ENCODE peak calls at places on chromosomes 5 and 9, in four cellular contexts. J is activated CD8-positive, alpha-beta T cell treated with anti-CD3 and anti-CD28 coated beads for 36 hours; V is GM10248; U is endothelial cell of umbilical vein. E is an unnamed sample.

GRCh38 chr5:120624021-120624563 is 160.0 kb downstream of the PRR16 start:
- DNase-seq in V (no peak), U (no peak), J (no peak), E (no peak)

GRCh38 chr5:21792736-21793135 is 1060.4 kb downstream of the CDH12 start:
- DNase-seq in V (no peak), J (no peak), U (no peak), E (no peak)

GRCh38 chr9:87068177-87068845 is 121.0 kb upstream of the GAS1 start:
- DNase-seq in U (no peak), V (no peak), J (no peak), E (no peak)

GRCh38 chr9:130498298-130498917 is 53.6 kb downstream of the ASS1 start:
- DNase-seq in J (peak; percentile 28), U (no peak), V (no peak), E (no peak)

GRCh38 chr5:6573651-6574101 is 59.2 kb downstream of the NSUN2 start:
- DNase-seq in U (no peak), J (no peak), V (no peak), E (no peak)

GRCh38 chr5:6373081-6373846 is 5.1 kb downstream of the MED10 start:
- DNase-seq in V (no peak), U (peak; percentile 20), J (no peak), E (no peak)

GRCh38 chr5:150180241-150181027 is 9.4 kb upstream of the SLC6A7 start:
- DNase-seq in J (no peak), U (no peak), V (no peak), E (no peak)

GRCh38 chr5:69007726-69008368 is 86.0 kb upstream of the SLC30A5 start:
- DNase-seq in U (peak; percentile 36), V (peak; percentile 65), J (peak; percentile 87), E (peak; percentile 69)

GRCh38 chr9:125393426-125393825 is 131.8 kb downstream of the GAPVD1 start:
- DNase-seq in V (no peak), U (no peak), J (no peak), E (no peak)

GRCh38 chr5:3027866-3028635 is 276.6 kb upstream of the IRX2 start:
- DNase-seq in J (no peak), U (no peak), V (no peak), E (no peak)

GRCh38 chr5:90866915-90867715 is 308.5 kb downstream of the ADGRV1 start:
- DNase-seq in V (no peak), U (peak; percentile 75), J (no peak), E (no peak)

GRCh38 chr9:13588151-13589043 is 308.9 kb upstream of the MPDZ start:
- DNase-seq in U (peak; percentile 78), J (no peak), V (no peak), E (no peak)

GRCh38 chr9:89179920-89180667 is 1.5 kb upstream of the SHC3 start:
- DNase-seq in J (peak; percentile 80), V (no peak), U (peak; percentile 97), E (no peak)

GRCh38 chr9:112378441-112379176 is 1.3 kb upstream of the HSDL2 start:
- DNase-seq in J (peak; percentile 54), V (no peak), U (peak; percentile 16), E (no peak)

GRCh38 chr5:173830421-173830820 is 57.7 kb upstream of the CPEB4 start:
- DNase-seq in V (no peak), J (no peak), U (no peak), E (no peak)

GRCh38 chr9:79858509-79858908 is 286.7 kb downstream of the TLE4 start:
- DNase-seq in J (peak; percentile 6), U (peak; percentile 4), V (no peak), E (no peak)

GRCh38 chr5:79567926-79568549 is 44.2 kb upstream of the TENT2 start:
- DNase-seq in J (no peak), U (no peak), V (no peak), E (no peak)

GRCh38 chr5:133952729-133953567 is 15.5 kb downstream of the C5orf15 start:
- DNase-seq in U (peak; percentile 74), J (no peak), V (no peak), E (no peak)

GRCh38 chr9:79395691-79396558 is 175.8 kb upstream of the TLE4 start:
- DNase-seq in J (no peak), U (no peak), V (no peak), E (no peak)

GRCh38 chr5:142235050-142235797 is 89.6 kb downstream of the SPRY4 start:
- DNase-seq in J (peak; percentile 58), U (peak; percentile 65), V (no peak), E (no peak)

GRCh38 chr9:38016375-38017120 is 52.5 kb downstream of the SHB start:
- DNase-seq in V (no peak), U (no peak), J (no peak), E (no peak)

GRCh38 chr5:179385892-179386291 is 40.6 kb upstream of the ADAMTS2 start:
- DNase-seq in U (no peak), V (no peak), J (no peak), E (no peak)

GRCh38 chr9:14211564-14211963 is 102.4 kb downstream of the NFIB start:
- DNase-seq in U (peak; percentile 49), V (no peak), J (no peak), E (no peak)

GRCh38 chr5:140357731-140358093 is 2.3 kb upstream of the SLC4A9 start:
- DNase-seq in J (peak; percentile 88), V (peak; percentile 90), U (peak; percentile 88), E (peak; percentile 86)

GRCh38 chr9:23050548-23050947 is 603.9 kb downstream of the DMRTA1 start:
- DNase-seq in U (no peak), J (no peak), V (no peak), E (no peak)

GRCh38 chr9:16873131-16873787 is 2.8 kb upstream of the BNC2 start:
- DNase-seq in V (no peak), U (no peak), J (no peak), E (no peak)

GRCh38 chr5:139985733-139986132 is 57.4 kb downstream of the NRG2 start:
- DNase-seq in J (no peak), U (peak; percentile 39), V (no peak), E (no peak)

GRCh38 chr5:1786621-1787471 is 12.8 kb downstream of the MRPL36 start:
- DNase-seq in J (no peak), U (no peak), V (no peak), E (no peak)

GRCh38 chr5:67414712-67415111 is 218.1 kb upstream of the CD180 start:
- DNase-seq in J (no peak), V (no peak), U (no peak), E (no peak)

GRCh38 chr5:134063421-134063820 is 51.1 kb upstream of the TCF7 start:
- DNase-seq in J (no peak), U (no peak), V (no peak), E (no peak)

GRCh38 chr9:122777935-122778671 is 10.6 kb upstream of the OR5C1 start:
- DNase-seq in J (no peak), V (peak; percentile 8), U (no peak), E (no peak)

GRCh38 chr5:142602720-142603245 is 83.1 kb downstream of the FGF1 start:
- DNase-seq in V (no peak), U (peak; percentile 24), J (no peak), E (no peak)

GRCh38 chr9:132552041-132552440 is 30.4 kb upstream of the BARHL1 start:
- DNase-seq in V (no peak), J (no peak), U (no peak), E (no peak)

GRCh38 chr5:54491326-54491725 is 26.2 kb upstream of the SNX18 start:
- DNase-seq in V (no peak), U (no peak), J (no peak), E (no peak)

GRCh38 chr5:535781-536698 is 11.8 kb upstream of the SLC9A3 start:
- DNase-seq in U (no peak), J (no peak), V (no peak), E (no peak)

GRCh38 chr9:16236326-16236725 is 634.1 kb downstream of the BNC2 start:
- DNase-seq in J (no peak), U (no peak), V (no peak), E (no peak)

GRCh38 chr5:32984851-32985250 is 273.7 kb downstream of the NPR3 start:
- DNase-seq in J (no peak), U (peak; percentile 18), V (no peak), E (no peak)

DNA sequence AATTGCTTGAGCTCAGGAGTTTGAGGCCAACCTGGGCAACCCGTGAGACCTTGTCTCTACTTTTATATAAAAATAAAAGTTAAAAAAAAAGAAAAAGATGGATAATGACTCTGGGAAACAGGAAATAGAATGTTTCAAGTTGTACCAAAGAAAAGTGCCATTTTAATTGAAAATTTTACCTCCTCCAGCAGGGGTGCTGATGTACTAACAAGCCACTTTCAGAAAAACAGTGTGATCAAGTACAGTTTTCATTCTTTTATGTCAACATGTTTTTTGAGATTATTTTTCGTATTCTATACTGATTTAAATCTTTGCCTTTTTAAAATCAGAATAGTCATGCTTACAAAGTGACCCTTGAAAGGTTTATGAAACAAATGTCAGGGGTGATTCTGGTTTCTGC is 30.8 kb downstream of the F2R start:
- DNase-seq in V (no peak), U (no peak), J (no peak), E (no peak)
- TF ChIP-seq CTCF in V (no peak), U (no peak), J (no peak), E (no peak)

DNA sequence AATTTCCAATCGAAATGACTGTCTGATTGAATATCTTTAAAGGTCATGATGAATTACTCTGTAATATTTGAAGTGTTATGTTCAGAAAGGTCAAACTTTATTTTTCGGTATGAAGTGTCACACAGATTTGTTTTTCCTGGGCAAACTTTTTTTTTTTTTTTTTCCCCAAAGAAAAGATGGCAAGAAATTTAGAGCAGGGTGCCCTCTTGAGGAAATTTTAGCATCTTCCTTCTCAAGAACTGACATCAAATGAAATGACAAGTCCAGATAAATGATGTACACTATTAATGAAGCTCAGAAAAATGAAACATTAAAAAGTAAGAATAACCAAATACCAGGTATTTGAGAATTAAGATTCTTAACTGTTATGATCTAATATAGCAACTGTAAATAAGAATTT is 123.6 kb downstream of the INVS start:
- DNase-seq in J (no peak), U (peak; percentile 53), V (no peak), E (no peak)
- TF ChIP-seq CTCF in J (no peak), U (peak; percentile 13), V (no peak), E (no peak)

GRCh38 chr9:90773593-90773992 is 28.0 kb upstream of the SYK start:
- DNase-seq in U (no peak), V (no peak), J (no peak), E (no peak)
- TF ChIP-seq CTCF in U (no peak), V (peak; percentile 16), J (no peak), E (peak; percentile 24)

DNA sequence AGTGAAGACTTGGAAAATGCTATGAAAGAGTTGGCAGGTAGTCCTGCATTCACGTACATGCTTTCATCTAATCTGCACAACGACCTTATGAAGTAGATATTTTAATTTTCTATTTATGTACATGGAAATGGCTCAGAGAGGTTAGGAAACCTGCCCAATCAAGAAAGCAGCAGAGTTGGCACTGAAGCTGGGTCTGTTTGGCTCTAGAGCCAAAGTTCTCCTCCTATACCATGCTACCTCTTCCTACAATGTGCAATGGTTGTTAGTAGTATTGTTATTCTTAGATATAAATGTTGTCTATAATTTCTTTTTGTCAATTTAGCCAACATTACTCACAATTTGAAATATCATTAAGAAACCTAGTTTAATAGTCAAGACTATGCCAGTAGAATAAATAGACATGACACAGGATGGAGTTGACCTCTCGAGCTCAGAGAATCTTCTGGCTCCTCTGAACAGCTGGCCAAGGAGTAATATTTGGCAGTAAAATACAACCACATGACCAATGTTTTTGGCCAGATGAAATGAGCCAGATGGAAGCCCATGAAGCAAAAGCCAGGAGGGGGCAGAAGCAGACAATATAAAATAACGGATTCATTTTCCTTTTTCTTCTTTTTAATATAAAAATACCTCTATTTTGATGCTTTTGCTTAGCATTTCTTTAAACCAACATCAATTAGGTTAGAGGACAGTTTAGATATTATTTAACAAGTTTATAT is 542.3 kb downstream of the PDE4D start:
- DNase-seq in V (no peak), U (no peak), J (no peak), E (no peak)
- TF ChIP-seq CTCF in V (no peak), U (no peak), J (no peak), E (no peak)

GRCh38 chr5:57082441-57083067 is 91.3 kb upstream of the GPBP1 start:
- DNase-seq in V (no peak), J (no peak), U (peak; percentile 32), E (no peak)

GRCh38 chr5:57085306-57086081 is 88.4 kb upstream of the GPBP1 start:
- DNase-seq in U (no peak), J (no peak), V (no peak), E (no peak)
- TF ChIP-seq CTCF in U (no peak), J (no peak), V (no peak), E (no peak)

E was measured in GM20000.